ENCODE peak calls at places on chromosomes 6 and 20, in nine cellular contexts. One of them, this sample, is unnamed.

GRCh38 chr20:58652606-58653303 is 1.7 kb downstream of the STX16 start:
- DNase-seq in head of caudate nucleus: no peak
- DNase-seq in right cardiac atrium: no peak
- DNase-seq in activated CD4-positive, alpha-beta T cell treated with anti-CD3 and anti-CD28 coated beads, Interleukin-2, amount 10 ng/mL, durations not matched to agents 7 days and 5 days: no peak
- DNase-seq in activated naive CD8-positive, alpha-beta T cell treated with anti-CD3 and anti-CD28 coated beads, Interleukin-2, amount 50 U/mL, for 24 hours: no peak
- DNase-seq in aorta: no peak
- DNase-seq in NCI-H524: no peak
- DNase-seq in cerebellar cortex: no peak
- DNase-seq in fibroblast of lung: no peak
- DNase-seq in this sample: no peak

GRCh38 chr20:10761786-10762185 is 88.0 kb upstream of the JAG1 start:
- DNase-seq in head of caudate nucleus: no peak
- DNase-seq in right cardiac atrium: peak
- DNase-seq in activated CD4-positive, alpha-beta T cell treated with anti-CD3 and anti-CD28 coated beads, Interleukin-2, amount 10 ng/mL, durations not matched to agents 7 days and 5 days: no peak
- DNase-seq in activated naive CD8-positive, alpha-beta T cell treated with anti-CD3 and anti-CD28 coated beads, Interleukin-2, amount 50 U/mL, for 24 hours: no peak
- DNase-seq in aorta: peak
- DNase-seq in NCI-H524: no peak
- DNase-seq in cerebellar cortex: no peak
- DNase-seq in fibroblast of lung: peak
- DNase-seq in this sample: peak

GRCh38 chr20:42678895-42679294 is 510.8 kb downstream of the PTPRT start:
- DNase-seq in head of caudate nucleus: no peak
- DNase-seq in right cardiac atrium: no peak
- DNase-seq in activated CD4-positive, alpha-beta T cell treated with anti-CD3 and anti-CD28 coated beads, Interleukin-2, amount 10 ng/mL, durations not matched to agents 7 days and 5 days: no peak
- DNase-seq in activated naive CD8-positive, alpha-beta T cell treated with anti-CD3 and anti-CD28 coated beads, Interleukin-2, amount 50 U/mL, for 24 hours: no peak
- DNase-seq in aorta: no peak
- DNase-seq in NCI-H524: no peak
- DNase-seq in cerebellar cortex: no peak
- DNase-seq in fibroblast of lung: no peak
- DNase-seq in this sample: no peak

GRCh38 chr6:17972074-17972966 is 15.1 kb downstream of the KIF13A start:
- DNase-seq in head of caudate nucleus: no peak
- DNase-seq in right cardiac atrium: no peak
- DNase-seq in activated CD4-positive, alpha-beta T cell treated with anti-CD3 and anti-CD28 coated beads, Interleukin-2, amount 10 ng/mL, durations not matched to agents 7 days and 5 days: no peak
- DNase-seq in activated naive CD8-positive, alpha-beta T cell treated with anti-CD3 and anti-CD28 coated beads, Interleukin-2, amount 50 U/mL, for 24 hours: no peak
- DNase-seq in aorta: no peak
- DNase-seq in NCI-H524: no peak
- DNase-seq in cerebellar cortex: no peak
- DNase-seq in fibroblast of lung: no peak
- DNase-seq in this sample: no peak

GRCh38 chr6:161921602-161922400 is 647.9 kb upstream of the AGPAT4 start:
- DNase-seq in head of caudate nucleus: no peak
- DNase-seq in right cardiac atrium: no peak
- DNase-seq in activated CD4-positive, alpha-beta T cell treated with anti-CD3 and anti-CD28 coated beads, Interleukin-2, amount 10 ng/mL, durations not matched to agents 7 days and 5 days: no peak
- DNase-seq in activated naive CD8-positive, alpha-beta T cell treated with anti-CD3 and anti-CD28 coated beads, Interleukin-2, amount 50 U/mL, for 24 hours: no peak
- DNase-seq in aorta: no peak
- DNase-seq in NCI-H524: no peak
- DNase-seq in cerebellar cortex: peak
- DNase-seq in fibroblast of lung: peak
- DNase-seq in this sample: no peak

GRCh38 chr6:118743744-118744143 is 92.4 kb upstream of the CEP85L start:
- DNase-seq in head of caudate nucleus: no peak
- DNase-seq in right cardiac atrium: no peak
- DNase-seq in activated CD4-positive, alpha-beta T cell treated with anti-CD3 and anti-CD28 coated beads, Interleukin-2, amount 10 ng/mL, durations not matched to agents 7 days and 5 days: no peak
- DNase-seq in activated naive CD8-positive, alpha-beta T cell treated with anti-CD3 and anti-CD28 coated beads, Interleukin-2, amount 50 U/mL, for 24 hours: no peak
- DNase-seq in aorta: no peak
- DNase-seq in NCI-H524: no peak
- DNase-seq in cerebellar cortex: no peak
- DNase-seq in fibroblast of lung: peak
- DNase-seq in this sample: no peak

GRCh38 chr6:45653117-45653883 is 275.6 kb upstream of the SUPT3H start:
- DNase-seq in head of caudate nucleus: no peak
- DNase-seq in right cardiac atrium: no peak
- DNase-seq in activated CD4-positive, alpha-beta T cell treated with anti-CD3 and anti-CD28 coated beads, Interleukin-2, amount 10 ng/mL, durations not matched to agents 7 days and 5 days: no peak
- DNase-seq in activated naive CD8-positive, alpha-beta T cell treated with anti-CD3 and anti-CD28 coated beads, Interleukin-2, amount 50 U/mL, for 24 hours: no peak
- DNase-seq in aorta: no peak
- DNase-seq in NCI-H524: no peak
- DNase-seq in cerebellar cortex: no peak
- DNase-seq in fibroblast of lung: no peak
- DNase-seq in this sample: no peak

GRCh38 chr20:46797201-46797600 is 87.8 kb downstream of the SLC2A10 start:
- DNase-seq in head of caudate nucleus: no peak
- DNase-seq in right cardiac atrium: no peak
- DNase-seq in activated CD4-positive, alpha-beta T cell treated with anti-CD3 and anti-CD28 coated beads, Interleukin-2, amount 10 ng/mL, durations not matched to agents 7 days and 5 days: no peak
- DNase-seq in activated naive CD8-positive, alpha-beta T cell treated with anti-CD3 and anti-CD28 coated beads, Interleukin-2, amount 50 U/mL, for 24 hours: no peak
- DNase-seq in aorta: no peak
- DNase-seq in NCI-H524: peak
- DNase-seq in cerebellar cortex: no peak
- DNase-seq in fibroblast of lung: no peak
- DNase-seq in this sample: no peak

GRCh38 chr6:13331516-13332348 is 3.4 kb upstream of the TBC1D7 start:
- DNase-seq in head of caudate nucleus: no peak
- DNase-seq in right cardiac atrium: no peak
- DNase-seq in activated CD4-positive, alpha-beta T cell treated with anti-CD3 and anti-CD28 coated beads, Interleukin-2, amount 10 ng/mL, durations not matched to agents 7 days and 5 days: no peak
- DNase-seq in activated naive CD8-positive, alpha-beta T cell treated with anti-CD3 and anti-CD28 coated beads, Interleukin-2, amount 50 U/mL, for 24 hours: no peak
- DNase-seq in aorta: no peak
- DNase-seq in NCI-H524: no peak
- DNase-seq in cerebellar cortex: peak
- DNase-seq in fibroblast of lung: peak
- DNase-seq in this sample: peak

GRCh38 chr20:49700411-49701185 is 13.1 kb downstream of the B4GALT5 start:
- DNase-seq in head of caudate nucleus: no peak
- DNase-seq in right cardiac atrium: no peak
- DNase-seq in activated CD4-positive, alpha-beta T cell treated with anti-CD3 and anti-CD28 coated beads, Interleukin-2, amount 10 ng/mL, durations not matched to agents 7 days and 5 days: no peak
- DNase-seq in activated naive CD8-positive, alpha-beta T cell treated with anti-CD3 and anti-CD28 coated beads, Interleukin-2, amount 50 U/mL, for 24 hours: no peak
- DNase-seq in aorta: no peak
- DNase-seq in NCI-H524: no peak
- DNase-seq in cerebellar cortex: no peak
- DNase-seq in fibroblast of lung: peak
- DNase-seq in this sample: peak

GRCh38 chr6:53986165-53986720 is 125.0 kb upstream of the MLIP start:
- DNase-seq in head of caudate nucleus: peak
- DNase-seq in right cardiac atrium: peak
- DNase-seq in activated CD4-positive, alpha-beta T cell treated with anti-CD3 and anti-CD28 coated beads, Interleukin-2, amount 10 ng/mL, durations not matched to agents 7 days and 5 days: peak
- DNase-seq in activated naive CD8-positive, alpha-beta T cell treated with anti-CD3 and anti-CD28 coated beads, Interleukin-2, amount 50 U/mL, for 24 hours: peak
- DNase-seq in aorta: no peak
- DNase-seq in NCI-H524: peak
- DNase-seq in cerebellar cortex: peak
- DNase-seq in fibroblast of lung: peak
- DNase-seq in this sample: no peak

GRCh38 chr6:151257984-151258445 is 18.2 kb downstream of the AKAP12 start:
- DNase-seq in head of caudate nucleus: no peak
- DNase-seq in right cardiac atrium: no peak
- DNase-seq in activated CD4-positive, alpha-beta T cell treated with anti-CD3 and anti-CD28 coated beads, Interleukin-2, amount 10 ng/mL, durations not matched to agents 7 days and 5 days: no peak
- DNase-seq in activated naive CD8-positive, alpha-beta T cell treated with anti-CD3 and anti-CD28 coated beads, Interleukin-2, amount 50 U/mL, for 24 hours: no peak
- DNase-seq in aorta: no peak
- DNase-seq in NCI-H524: no peak
- DNase-seq in cerebellar cortex: no peak
- DNase-seq in fibroblast of lung: peak
- DNase-seq in this sample: no peak

This sample was measured in HS-27A.